ENCODE peak calls at places on chromosomes 1 and 21, in seven cellular contexts. R is KBM-7, A is NCI-H1105, T is H54, S is MV-4-11, G is AG09309, Z is NCI-H774. X is an unnamed sample.
A peak's percentile ranks its signal among the peaks of the same experiment; 100 is the strongest.

GRCh38 chr1:76198452-76198851 is 123.9 kb downstream of the ST6GALNAC3 start:
- DNase-seq in A (no peak), S (no peak), R (no peak), G (no peak), T (no peak), Z (no peak), X (no peak)

GRCh38 chr1:64490204-64490818 is 20.4 kb downstream of the CACHD1 start:
- DNase-seq in G (no peak), R (no peak), S (no peak), T (no peak), Z (no peak), A (no peak), X (no peak)

GRCh38 chr1:145977486-145978476 is 13.3 kb downstream of the POLR3GL start:
- DNase-seq in R (peak; percentile 91), A (peak; percentile 77), Z (peak; percentile 72), T (no peak), G (peak; percentile 62), S (peak; percentile 79), X (peak; percentile 94)

GRCh38 chr1:47703161-47703825 is 265.4 kb downstream of the FOXD2 start:
- DNase-seq in G (no peak), Z (no peak), R (no peak), A (no peak), T (no peak), S (no peak), X (no peak)

GRCh38 chr21:45607922-45608295 is 35.6 kb upstream of the PCBP3 start:
- DNase-seq in R (no peak), S (no peak), G (no peak), T (no peak), A (no peak), Z (no peak), X (no peak)

GRCh38 chr1:215226755-215227154 is 144.2 kb downstream of the KCNK2 start:
- DNase-seq in A (no peak), T (no peak), Z (no peak), G (no peak), S (no peak), R (no peak), X (no peak)

GRCh38 chr21:34200288-34200905 is 127.0 kb downstream of the MRPS6 start:
- DNase-seq in A (no peak), R (peak; percentile 77), S (peak; percentile 97), G (no peak), T (no peak), Z (no peak), X (no peak)

GRCh38 chr1:155010211-155010918 is 7.8 kb downstream of the ZBTB7B start:
- DNase-seq in T (no peak), S (peak; percentile 65), Z (no peak), R (peak; percentile 48), A (no peak), G (no peak), X (peak; percentile 42)

GRCh38 chr1:25094995-25095394 is 137.3 kb downstream of the SYF2 start:
- DNase-seq in S (no peak), T (no peak), R (no peak), G (no peak), A (no peak), Z (no peak), X (no peak)

GRCh38 chr1:234712891-234713305 is 102.9 kb upstream of the IRF2BP2 start:
- DNase-seq in S (no peak), T (no peak), Z (no peak), G (no peak), R (no peak), A (no peak), X (no peak)

GRCh38 chr1:175118375-175118774 is 50.7 kb downstream of the TNN start:
- DNase-seq in A (no peak), Z (no peak), G (no peak), R (no peak), T (no peak), S (no peak), X (no peak)

GRCh38 chr1:31944205-31945089 is 6.3 kb upstream of the PTP4A2 start:
- DNase-seq in G (peak; percentile 78), A (no peak), Z (no peak), R (peak; percentile 97), S (peak; percentile 86), T (peak; percentile 61), X (peak; percentile 99)

GRCh38 chr1:218711884-218712674 is 366.9 kb downstream of the TGFB2 start:
- DNase-seq in S (no peak), Z (no peak), T (no peak), A (no peak), R (no peak), G (no peak), X (no peak)

GRCh38 chr1:241733899-241734298 is 81.8 kb downstream of the WDR64 start:
- DNase-seq in Z (no peak), S (no peak), A (no peak), R (no peak), G (no peak), T (no peak), X (no peak)

GRCh38 chr1:4380564-4381168 is 273.7 kb upstream of the AJAP1 start:
- DNase-seq in S (no peak), G (no peak), R (no peak), A (no peak), Z (no peak), T (no peak), X (no peak)

GRCh38 chr1:101431956-101432510 is 195.2 kb downstream of the S1PR1 start:
- DNase-seq in A (peak; percentile 60), G (no peak), T (no peak), S (no peak), R (no peak), Z (no peak), X (no peak)

GRCh38 chr1:27464926-27465325 is 25.0 kb downstream of the WASF2 start:
- DNase-seq in A (no peak), Z (no peak), T (no peak), G (no peak), S (no peak), R (no peak), X (no peak)

GRCh38 chr21:45379171-45379900 is 25.6 kb upstream of the COL18A1 start:
- DNase-seq in R (no peak), S (no peak), Z (no peak), G (no peak), T (no peak), A (no peak), X (no peak)

GRCh38 chr1:205365945-205366463 is 9.3 kb upstream of the KLHDC8A start:
- DNase-seq in S (no peak), T (no peak), G (no peak), R (no peak), Z (no peak), A (no peak), X (peak; percentile 20)

GRCh38 chr1:201737350-201738060 is 91.5 kb upstream of the IPO9 start:
- DNase-seq in T (no peak), Z (no peak), S (no peak), R (no peak), A (no peak), G (no peak), X (no peak)

GRCh38 chr1:21931171-21932093 is 5.7 kb downstream of the HSPG2 start:
- DNase-seq in A (no peak), G (peak; percentile 85), Z (no peak), S (peak; percentile 53), T (peak; percentile 67), R (no peak), X (no peak)

GRCh38 chr1:229271448-229272120 is 673 bp downstream of the RAB4A start:
- DNase-seq in A (no peak), Z (peak; percentile 5), G (no peak), T (no peak), S (peak; percentile 15), R (peak; percentile 46), X (peak; percentile 71)

GRCh38 chr1:25501235-25502058 is 42.0 kb upstream of the LDLRAP1 start:
- DNase-seq in S (no peak), Z (no peak), T (no peak), R (no peak), G (peak; percentile 57), A (no peak), X (no peak)

GRCh38 chr1:115114308-115114707 is 25.0 kb upstream of the TSPAN2 start:
- DNase-seq in T (no peak), Z (no peak), G (no peak), R (no peak), S (no peak), A (peak; percentile 48), X (no peak)

GRCh38 chr21:43719748-43720538 is 1.0 kb downstream of the PDXK start:
- DNase-seq in A (no peak), Z (no peak), G (no peak), T (no peak), S (peak; percentile 7), R (peak; percentile 16), X (no peak)

GRCh38 chr21:40905251-40905650 is 58.3 kb upstream of the DSCAM start:
- DNase-seq in S (no peak), A (no peak), R (no peak), T (no peak), Z (no peak), G (no peak), X (no peak)

GRCh38 chr21:43662286-43662685 is 2.9 kb downstream of the RRP1B start:
- DNase-seq in A (no peak), R (no peak), Z (no peak), S (no peak), T (no peak), G (no peak), X (no peak)

GRCh38 chr1:152034654-152035405 is 2.0 kb downstream of the S100A11 start:
- DNase-seq in A (peak; percentile 67), S (peak; percentile 83), G (no peak), T (peak; percentile 53), R (peak; percentile 90), Z (peak; percentile 26), X (peak; percentile 96)

GRCh38 chr1:7432896-7433380 is 338.2 kb upstream of the VAMP3 start:
- DNase-seq in G (no peak), S (no peak), A (no peak), R (no peak), Z (no peak), T (no peak), X (no peak)

GRCh38 chr21:35100351-35100771 is 51.3 kb upstream of the RUNX1 start:
- DNase-seq in G (no peak), S (no peak), T (no peak), R (no peak), Z (no peak), A (no peak), X (no peak)

GRCh38 chr1:110645962-110646735 is 28.6 kb downstream of the KCNA3 start:
- DNase-seq in A (no peak), S (peak; percentile 97), Z (no peak), R (no peak), G (no peak), T (no peak), X (no peak)

GRCh38 chr1:173917149-173917548 is at the start of gene SERPINC1:
- DNase-seq in G (no peak), R (no peak), Z (no peak), T (no peak), A (no peak), S (no peak), X (no peak)

GRCh38 chr21:24844672-24845071 is 762.6 kb downstream of the MRPL39 start:
- DNase-seq in A (peak; percentile 17), Z (no peak), S (no peak), G (no peak), T (no peak), R (no peak), X (no peak)

GRCh38 chr1:91505086-91505485 is 4.4 kb downstream of the CDC7 start:
- DNase-seq in Z (no peak), R (no peak), S (no peak), A (no peak), T (no peak), G (no peak), X (no peak)

X was measured in OCI-M1.